ENCODE peak calls at places on chromosomes 6 and 20, in nine cellular contexts. One of them, this sample, is unnamed.

GRCh38 chr20:63579017-63579705 is 5.1 kb upstream of the HELZ2 start:
- DNase-seq in stimulated activated CD8-positive, alpha-beta memory T cell treated with anti-CD3 and anti-CD28 coated beads, Interleukin-7, amount 100 ng/mL, for 48 hours: no peak
- DNase-seq in neuronal stem cell: no peak
- DNase-seq in NCI-H187: no peak
- DNase-seq in heart right ventricle: no peak
- DNase-seq in NCI-H526: no peak
- DNase-seq in activated T-cell treated with anti-CD3 and anti-CD28 coated beads, Interleukin-2, amount 50 U/mL, for 72 hours: no peak
- DNase-seq in mucosa of gallbladder: no peak
- DNase-seq in heart left ventricle: no peak
- DNase-seq in this sample: no peak

GRCh38 chr6:115750292-115750691 is 310.4 kb downstream of the FRK start:
- DNase-seq in stimulated activated CD8-positive, alpha-beta memory T cell treated with anti-CD3 and anti-CD28 coated beads, Interleukin-7, amount 100 ng/mL, for 48 hours: no peak
- DNase-seq in neuronal stem cell: no peak
- DNase-seq in NCI-H187: no peak
- DNase-seq in heart right ventricle: no peak
- DNase-seq in NCI-H526: no peak
- DNase-seq in activated T-cell treated with anti-CD3 and anti-CD28 coated beads, Interleukin-2, amount 50 U/mL, for 72 hours: no peak
- DNase-seq in mucosa of gallbladder: no peak
- DNase-seq in heart left ventricle: no peak
- DNase-seq in this sample: no peak

GRCh38 chr6:42012501-42013133 is 37.7 kb upstream of the TAF8 start:
- DNase-seq in stimulated activated CD8-positive, alpha-beta memory T cell treated with anti-CD3 and anti-CD28 coated beads, Interleukin-7, amount 100 ng/mL, for 48 hours: no peak
- DNase-seq in neuronal stem cell: no peak
- DNase-seq in NCI-H187: no peak
- DNase-seq in heart right ventricle: no peak
- DNase-seq in NCI-H526: no peak
- DNase-seq in activated T-cell treated with anti-CD3 and anti-CD28 coated beads, Interleukin-2, amount 50 U/mL, for 72 hours: no peak
- DNase-seq in mucosa of gallbladder: no peak
- DNase-seq in heart left ventricle: no peak
- DNase-seq in this sample: no peak

GRCh38 chr6:170238741-170239565 is 51.9 kb downstream of the DLL1 start:
- DNase-seq in stimulated activated CD8-positive, alpha-beta memory T cell treated with anti-CD3 and anti-CD28 coated beads, Interleukin-7, amount 100 ng/mL, for 48 hours: no peak
- DNase-seq in neuronal stem cell: no peak
- DNase-seq in NCI-H187: no peak
- DNase-seq in heart right ventricle: no peak
- DNase-seq in NCI-H526: no peak
- DNase-seq in activated T-cell treated with anti-CD3 and anti-CD28 coated beads, Interleukin-2, amount 50 U/mL, for 72 hours: no peak
- DNase-seq in mucosa of gallbladder: no peak
- DNase-seq in heart left ventricle: peak; percentile 12
- DNase-seq in this sample: no peak

GRCh38 chr6:36851149-36851614 is 11.9 kb upstream of the CPNE5 start:
- DNase-seq in stimulated activated CD8-positive, alpha-beta memory T cell treated with anti-CD3 and anti-CD28 coated beads, Interleukin-7, amount 100 ng/mL, for 48 hours: no peak
- DNase-seq in neuronal stem cell: peak; percentile 70
- DNase-seq in NCI-H187: peak; percentile 46
- DNase-seq in heart right ventricle: peak; percentile 71
- DNase-seq in NCI-H526: peak; percentile 72
- DNase-seq in activated T-cell treated with anti-CD3 and anti-CD28 coated beads, Interleukin-2, amount 50 U/mL, for 72 hours: peak; percentile 44
- DNase-seq in mucosa of gallbladder: peak; percentile 74
- DNase-seq in heart left ventricle: no peak
- DNase-seq in this sample: peak; percentile 49

GRCh38 chr6:150992279-150992678 is 126.8 kb downstream of the MTHFD1L start:
- DNase-seq in stimulated activated CD8-positive, alpha-beta memory T cell treated with anti-CD3 and anti-CD28 coated beads, Interleukin-7, amount 100 ng/mL, for 48 hours: no peak
- DNase-seq in neuronal stem cell: no peak
- DNase-seq in NCI-H187: no peak
- DNase-seq in heart right ventricle: no peak
- DNase-seq in NCI-H526: no peak
- DNase-seq in activated T-cell treated with anti-CD3 and anti-CD28 coated beads, Interleukin-2, amount 50 U/mL, for 72 hours: no peak
- DNase-seq in mucosa of gallbladder: no peak
- DNase-seq in heart left ventricle: no peak
- DNase-seq in this sample: no peak

GRCh38 chr6:166955121-166955864 is 1.1 kb downstream of the RNASET2 start:
- DNase-seq in stimulated activated CD8-positive, alpha-beta memory T cell treated with anti-CD3 and anti-CD28 coated beads, Interleukin-7, amount 100 ng/mL, for 48 hours: no peak
- DNase-seq in neuronal stem cell: peak; percentile 12
- DNase-seq in NCI-H187: no peak
- DNase-seq in heart right ventricle: no peak
- DNase-seq in NCI-H526: peak; percentile 63
- DNase-seq in activated T-cell treated with anti-CD3 and anti-CD28 coated beads, Interleukin-2, amount 50 U/mL, for 72 hours: peak; percentile 31
- DNase-seq in mucosa of gallbladder: no peak
- DNase-seq in heart left ventricle: peak; percentile 68
- DNase-seq in this sample: peak; percentile 21

GRCh38 chr20:29296256-29297230 is 1960.9 kb upstream of the DEFB115 start:
- DNase-seq in stimulated activated CD8-positive, alpha-beta memory T cell treated with anti-CD3 and anti-CD28 coated beads, Interleukin-7, amount 100 ng/mL, for 48 hours: no peak
- DNase-seq in neuronal stem cell: no peak
- DNase-seq in NCI-H187: no peak
- DNase-seq in heart right ventricle: no peak
- DNase-seq in NCI-H526: no peak
- DNase-seq in activated T-cell treated with anti-CD3 and anti-CD28 coated beads, Interleukin-2, amount 50 U/mL, for 72 hours: no peak
- DNase-seq in mucosa of gallbladder: no peak
- DNase-seq in heart left ventricle: no peak
- DNase-seq in this sample: no peak

GRCh38 chr20:40843251-40843650 is 154.2 kb upstream of the MAFB start:
- DNase-seq in stimulated activated CD8-positive, alpha-beta memory T cell treated with anti-CD3 and anti-CD28 coated beads, Interleukin-7, amount 100 ng/mL, for 48 hours: no peak
- DNase-seq in neuronal stem cell: no peak
- DNase-seq in NCI-H187: no peak
- DNase-seq in heart right ventricle: no peak
- DNase-seq in NCI-H526: no peak
- DNase-seq in activated T-cell treated with anti-CD3 and anti-CD28 coated beads, Interleukin-2, amount 50 U/mL, for 72 hours: no peak
- DNase-seq in mucosa of gallbladder: no peak
- DNase-seq in heart left ventricle: no peak
- DNase-seq in this sample: no peak

This sample was measured in Calu3.